ENCODE peak calls at places on chromosome 15, in six cellular contexts. W is Kasumi-1, Y is esophagus squamous epithelium, Q is posterior vena cava, I is GM23338, L is EL. X is an unnamed sample.

GRCh38 chr15:77983708-77984445 is 93.6 kb downstream of the TBC1D2B start:
- DNase-seq in Y (no peak), L (no peak), I (peak), W (no peak), Q (peak), X (no peak)

GRCh38 chr15:29270976-29271375 is 1.4 kb upstream of the NSMCE3 start:
- DNase-seq in Q (no peak), L (peak), W (no peak), Y (no peak), I (no peak), X (no peak)

GRCh38 chr15:46955576-46955975 is 761.7 kb upstream of the SEMA6D start:
- DNase-seq in L (no peak), Q (no peak), Y (no peak), W (no peak), I (no peak), X (no peak)

GRCh38 chr15:58329781-58330467 is 101.9 kb upstream of the LIPC start:
- DNase-seq in L (no peak), Q (no peak), W (no peak), Y (no peak), I (no peak), X (no peak)

GRCh38 chr15:84582583-84583157 is 18.1 kb upstream of the ZSCAN2 start:
- DNase-seq in L (peak), I (no peak), W (no peak), Q (no peak), Y (no peak), X (no peak)

GRCh38 chr15:41777421-41777973 is 3.2 kb downstream of the MAPKBP1 start:
- DNase-seq in I (no peak), Q (no peak), Y (no peak), W (no peak), L (peak), X (no peak)

GRCh38 chr15:76678766-76679165 is 226.4 kb downstream of the SCAPER start:
- DNase-seq in Y (no peak), L (peak), Q (no peak), W (no peak), I (no peak), X (peak)

GRCh38 chr15:69410290-69410874 is 3.8 kb upstream of the KIF23 start:
- DNase-seq in Q (no peak), W (peak), Y (no peak), I (peak), L (peak), X (peak)

GRCh38 chr15:36484038-36484778 is 95.2 kb upstream of the CDIN1 start:
- DNase-seq in Q (no peak), L (peak), Y (no peak), W (no peak), I (no peak), X (no peak)

GRCh38 chr15:29270169-29270955 is 740 bp upstream of the NSMCE3 start:
- DNase-seq in I (no peak), Y (no peak), W (peak), L (peak), Q (no peak), X (peak)

GRCh38 chr15:84001037-84001436 is 234.5 kb upstream of the GOLGA6L4 start:
- DNase-seq in Y (no peak), I (no peak), L (no peak), W (no peak), Q (no peak), X (no peak)

GRCh38 chr15:100842756-100843730 is 36.6 kb upstream of the ALDH1A3 start:
- DNase-seq in Y (no peak), W (no peak), Q (no peak), L (peak), I (no peak), X (peak)